ENCODE peak calls at places on chromosomes 6 and 20, in seven cellular contexts. M, Q, C, F, Z, L and J are unnamed samples.

GRCh38 chr6:34457747-34458462 is 8.0 kb upstream of the PACSIN1 start:
- DNase-seq in C (no peak), Z (no peak), F (no peak), M (no peak), Q (no peak), L (no peak), J (no peak)

GRCh38 chr6:109523478-109523877 is 40.5 kb upstream of the ZBTB24 start:
- DNase-seq in Z (no peak), L (no peak), C (peak), Q (no peak), M (peak), F (no peak), J (peak)

GRCh38 chr6:45843848-45844521 is 171.7 kb downstream of the CLIC5 start:
- DNase-seq in F (no peak), M (no peak), Z (no peak), C (peak), L (no peak), Q (no peak), J (no peak)

GRCh38 chr20:17014217-17014616 is 212.6 kb upstream of the PCSK2 start:
- DNase-seq in Z (no peak), Q (no peak), M (no peak), F (peak), C (no peak), L (no peak), J (no peak)

GRCh38 chr20:58716476-58717277 is 24.1 kb downstream of the NPEPL1 start:
- DNase-seq in Q (peak), M (no peak), C (no peak), L (peak), Z (no peak), F (peak), J (no peak)

GRCh38 chr6:149934249-149935156 is 7.3 kb upstream of the ULBP2 start:
- DNase-seq in Z (peak), M (peak), Q (peak), F (peak), L (peak), C (peak), J (peak)

GRCh38 chr6:1958257-1958656 is 287.1 kb downstream of the GMDS start:
- DNase-seq in Z (no peak), F (no peak), M (no peak), Q (no peak), C (no peak), L (no peak), J (no peak)

GRCh38 chr6:168370310-168370991 is 50.9 kb upstream of the DACT2 start:
- DNase-seq in F (peak), M (no peak), L (peak), Z (peak), C (peak), Q (peak), J (peak)

GRCh38 chr6:27604986-27605385 is 132.1 kb upstream of the ZNF184 start:
- DNase-seq in L (no peak), Z (no peak), M (peak), F (peak), C (no peak), Q (no peak), J (no peak)

GRCh38 chr6:164007881-164008280 is 593.4 kb downstream of the QKI start:
- DNase-seq in M (no peak), F (no peak), Z (no peak), L (no peak), C (no peak), Q (no peak), J (no peak)

GRCh38 chr20:50415516-50416268 is 94.5 kb upstream of the PTPN1 start:
- DNase-seq in M (peak), L (peak), Q (peak), Z (no peak), F (peak), C (peak), J (peak)

GRCh38 chr6:14910692-14911547 is 334.9 kb upstream of the JARID2 start:
- DNase-seq in Z (no peak), L (no peak), M (no peak), C (peak), Q (no peak), F (no peak), J (peak)

GRCh38 chr20:34302312-34302722 is 838 bp downstream of the AHCY start:
- DNase-seq in F (peak), Z (no peak), L (no peak), M (peak), C (peak), Q (no peak), J (peak)

GRCh38 chr6:121810346-121811032 is 375.0 kb downstream of the GJA1 start:
- DNase-seq in L (no peak), M (no peak), F (no peak), C (no peak), Z (no peak), Q (no peak), J (no peak)

GRCh38 chr6:39360378-39360777 is 37.9 kb upstream of the KCNK16 start:
- DNase-seq in Q (no peak), Z (no peak), M (no peak), C (no peak), F (no peak), L (no peak), J (no peak)

GRCh38 chr6:136582702-136583471 is 32.7 kb upstream of the MAP7 start:
- DNase-seq in M (peak), Q (no peak), C (peak), Z (no peak), F (no peak), L (no peak), J (peak)

GRCh38 chr6:41694815-41695536 is 40.4 kb downstream of the TFEB start:
- DNase-seq in L (no peak), F (no peak), Q (no peak), C (no peak), Z (no peak), M (peak), J (peak)

GRCh38 chr6:26032387-26033131 is 54.7 kb upstream of the HFE start:
- DNase-seq in Q (no peak), M (peak), C (peak), L (peak), Z (peak), F (peak), J (peak)

GRCh38 chr6:45631396-45631795 is 253.7 kb upstream of the SUPT3H start:
- DNase-seq in M (no peak), F (no peak), Q (no peak), Z (no peak), C (peak), L (no peak), J (no peak)

GRCh38 chr6:76230711-76231110 is 158.2 kb upstream of the IMPG1 start:
- DNase-seq in M (no peak), C (no peak), Z (no peak), Q (no peak), F (no peak), L (no peak), J (no peak)

GRCh38 chr6:55758156-55758942 is 117.0 kb downstream of the BMP5 start:
- DNase-seq in C (peak), F (no peak), L (no peak), Z (no peak), Q (no peak), M (peak), J (peak)

GRCh38 chr6:161407581-161407980 is 133.7 kb upstream of the AGPAT4 start:
- DNase-seq in M (peak), Z (no peak), F (peak), L (no peak), Q (no peak), C (peak), J (peak)

GRCh38 chr6:28537509-28538140 is 11.9 kb downstream of the GPX5 start:
- DNase-seq in Q (no peak), L (no peak), Z (peak), C (no peak), F (peak), M (peak), J (no peak)

GRCh38 chr6:138310294-138310693 is 67.4 kb upstream of the SMIM28 start:
- DNase-seq in F (no peak), L (no peak), M (no peak), Z (no peak), Q (no peak), C (no peak), J (peak)

GRCh38 chr6:131761061-131761761 is 46.6 kb upstream of the ENPP1 start:
- DNase-seq in F (no peak), Z (no peak), L (no peak), C (peak), Q (no peak), M (peak), J (peak)

GRCh38 chr20:44218441-44218840 is 7.9 kb upstream of the OSER1 start:
- DNase-seq in L (no peak), Q (no peak), F (no peak), Z (peak), C (no peak), M (no peak), J (no peak)

GRCh38 chr20:62922451-62922921 is 3.8 kb downstream of the DIDO1 start:
- DNase-seq in Q (no peak), L (no peak), M (no peak), C (no peak), Z (peak), F (no peak), J (no peak)

GRCh38 chr20:2859330-2860121 is 13.8 kb upstream of the PTPRA start:
- DNase-seq in L (no peak), Q (no peak), F (no peak), M (no peak), Z (no peak), C (peak), J (peak)

GRCh38 chr20:23019403-23019802 is 15.7 kb upstream of the SSTR4 start:
- DNase-seq in Q (no peak), F (no peak), Z (no peak), C (no peak), M (no peak), L (no peak), J (no peak)

GRCh38 chr6:74510878-74511277 is 695.0 kb downstream of the COL12A1 start:
- DNase-seq in Z (no peak), Q (no peak), M (peak), L (no peak), C (peak), F (no peak), J (peak)

DNA sequence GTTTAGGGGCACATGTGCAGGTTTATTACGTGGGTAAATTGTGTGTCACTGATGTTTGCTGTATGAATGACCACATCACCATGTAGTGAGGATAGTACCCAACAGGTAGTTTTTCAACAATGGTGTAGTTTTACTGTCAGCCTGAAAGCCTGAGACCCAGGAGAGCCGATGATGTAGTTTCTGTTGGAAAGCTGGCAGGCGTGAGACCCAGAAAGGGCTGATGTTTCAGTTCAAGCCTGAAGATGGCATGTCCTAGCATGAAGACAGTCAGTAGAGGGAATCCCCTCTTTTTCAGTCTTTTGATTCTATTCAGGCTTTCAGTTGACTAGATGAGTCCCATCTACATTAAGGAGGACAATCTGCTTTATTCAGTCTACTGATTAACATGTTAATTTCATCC is 96.7 kb downstream of the KLHL32 start:
- DNase-seq in F (no peak), Q (no peak), M (no peak), L (no peak), C (no peak), Z (no peak), J (no peak)
- TF ChIP-seq CTCF in F (no peak), Q (no peak), M (no peak), L (no peak), C (no peak), Z (no peak), J (no peak)

GRCh38 chr6:44476849-44477248 is 89.3 kb downstream of the CDC5L start:
- DNase-seq in L (no peak), Q (no peak), M (no peak), Z (no peak), F (no peak), C (no peak), J (no peak)

GRCh38 chr6:44475779-44476434 is 88.4 kb downstream of the CDC5L start:
- DNase-seq in Z (peak), Q (peak), C (peak), L (peak), M (peak), F (peak), J (peak)

GRCh38 chr6:44474643-44475042 is 87.1 kb downstream of the CDC5L start:
- DNase-seq in M (no peak), F (no peak), C (no peak), L (no peak), Q (no peak), Z (no peak), J (no peak)

GRCh38 chr6:44473870-44474631 is 86.5 kb downstream of the CDC5L start:
- DNase-seq in F (no peak), Z (no peak), L (no peak), C (no peak), M (no peak), Q (no peak), J (no peak)

DNA sequence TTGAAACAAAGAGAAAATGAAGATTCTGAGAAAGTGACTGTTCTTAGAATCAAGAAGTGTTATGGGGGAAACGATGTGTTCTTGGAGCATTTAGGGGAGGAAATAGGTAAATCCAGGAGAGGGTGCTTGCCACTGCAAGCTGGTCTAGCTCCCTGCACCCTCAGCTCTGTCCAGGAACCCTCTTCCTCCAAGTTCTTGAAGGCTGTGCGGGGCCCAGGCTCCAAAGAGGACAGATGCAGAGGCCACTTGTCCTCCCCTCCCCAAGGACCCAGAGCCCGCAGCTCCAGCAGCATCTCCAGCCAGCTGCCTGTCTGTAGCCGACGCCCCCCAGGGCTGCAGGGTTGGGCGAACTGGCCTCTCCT is 87.9 kb downstream of the CDC5L start:
- DNase-seq in Z (no peak), L (no peak), C (no peak), M (no peak), Q (no peak), F (no peak), J (no peak)
- H3K4me3 ChIP-seq in Z (no peak), L (no peak), C (no peak), M (no peak), Q (no peak), F (no peak), J (no peak)

GRCh38 chr6:69729870-69730449 is 66.8 kb downstream of the LMBRD1 start:
- DNase-seq in Q (no peak), C (peak), Z (no peak), M (no peak), F (no peak), L (no peak), J (peak)

GRCh38 chr6:69735029-69735428 is 61.8 kb downstream of the LMBRD1 start:
- DNase-seq in Q (no peak), M (no peak), L (no peak), C (no peak), Z (no peak), F (no peak), J (no peak)

GRCh38 chr6:69732045-69732444 is 64.8 kb downstream of the LMBRD1 start:
- DNase-seq in C (peak), Q (no peak), L (no peak), M (no peak), Z (no peak), F (no peak), J (no peak)

DNA sequence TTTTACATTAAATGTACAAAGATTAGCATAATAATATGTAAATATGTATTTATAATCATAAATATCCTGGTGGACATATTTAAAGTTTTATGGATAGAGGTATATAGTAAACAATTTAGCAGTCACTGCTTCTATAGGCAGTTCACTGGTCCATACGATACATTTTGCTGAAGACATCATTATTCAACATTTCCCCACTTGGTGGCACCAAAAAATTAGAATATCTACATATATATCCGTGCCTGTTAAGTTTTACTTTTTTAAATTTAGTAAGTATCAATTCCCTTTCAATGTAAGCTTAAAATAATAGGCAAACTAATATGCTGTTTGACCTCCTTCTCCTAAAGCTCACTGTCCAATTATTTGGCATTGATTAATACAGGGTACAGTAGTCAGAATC is 64.2 kb downstream of the LMBRD1 start:
- DNase-seq in L (no peak), Z (no peak), F (no peak), C (peak), Q (no peak), M (no peak), J (peak)
- TF ChIP-seq CTCF in L (no peak), Z (peak), F (peak), C (peak), Q (no peak), M (peak), J (peak)

GRCh38 chr6:155221086-155221485 is 42.7 kb upstream of the CLDN20 start:
- DNase-seq in M (no peak), C (no peak), Z (no peak), F (no peak), L (no peak), Q (no peak), J (no peak)

GRCh38 chr6:155227076-155227475 is 36.7 kb upstream of the CLDN20 start:
- DNase-seq in Z (no peak), M (no peak), L (no peak), Q (no peak), C (no peak), F (peak), J (no peak)

GRCh38 chr6:155224618-155225017 is 39.2 kb upstream of the CLDN20 start:
- DNase-seq in L (no peak), Z (no peak), F (no peak), M (no peak), C (peak), Q (no peak), J (peak)

GRCh38 chr6:155219858-155220301 is 43.9 kb upstream of the CLDN20 start:
- DNase-seq in Z (no peak), F (no peak), L (no peak), Q (no peak), M (no peak), C (no peak), J (no peak)

DNA sequence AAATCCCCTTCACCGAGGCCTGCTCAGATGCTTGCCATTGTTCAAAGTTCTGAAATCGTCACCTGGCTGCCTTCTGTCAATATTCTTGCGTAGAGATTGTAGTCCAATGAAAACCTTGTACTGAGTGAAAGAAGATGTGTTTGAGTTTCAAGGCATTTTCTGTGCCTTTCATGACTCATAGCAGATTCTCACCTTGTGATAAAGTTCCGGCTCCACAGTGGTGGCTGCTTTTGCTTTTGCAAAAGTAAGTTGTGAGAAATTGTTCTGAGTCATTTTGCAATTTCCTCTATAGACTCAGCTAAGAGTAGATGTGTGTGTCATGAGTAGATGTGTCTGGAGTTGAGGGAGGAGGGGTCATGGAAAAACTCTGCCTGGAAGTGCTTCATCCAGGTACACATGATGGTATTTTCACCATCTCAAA is 39.8 kb upstream of the CLDN20 start:
- DNase-seq in F (no peak), Q (no peak), C (peak), M (peak), Z (no peak), L (no peak), J (peak)
- H3K4me3 ChIP-seq in F (no peak), Q (no peak), C (no peak), M (no peak), Z (no peak), L (no peak), J (no peak)

DNA sequence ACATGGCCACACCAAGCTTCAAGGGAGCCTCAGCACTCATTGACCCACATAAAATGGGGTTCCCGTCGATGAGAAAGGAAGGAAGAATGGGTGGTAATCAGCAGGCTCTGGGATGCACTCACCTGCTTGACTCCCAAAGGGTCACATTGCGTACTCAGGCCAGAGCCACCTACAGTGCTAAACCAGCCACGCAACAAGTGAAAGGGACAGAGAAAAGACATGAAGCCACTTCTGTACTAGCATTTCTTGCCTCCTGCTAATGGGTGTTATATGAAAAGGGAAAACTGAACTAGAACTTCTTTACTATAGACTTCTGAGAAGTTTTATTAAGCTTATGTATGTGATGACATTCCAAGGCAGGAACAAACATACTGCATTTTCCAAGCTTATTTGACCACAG is 95.9 kb upstream of the GCM1 start:
- DNase-seq in Z (no peak), M (no peak), L (no peak), F (no peak), Q (no peak), C (no peak), J (no peak)
- TF ChIP-seq CTCF in Z (no peak), M (no peak), L (no peak), F (no peak), Q (no peak), C (no peak), J (no peak)

DNA sequence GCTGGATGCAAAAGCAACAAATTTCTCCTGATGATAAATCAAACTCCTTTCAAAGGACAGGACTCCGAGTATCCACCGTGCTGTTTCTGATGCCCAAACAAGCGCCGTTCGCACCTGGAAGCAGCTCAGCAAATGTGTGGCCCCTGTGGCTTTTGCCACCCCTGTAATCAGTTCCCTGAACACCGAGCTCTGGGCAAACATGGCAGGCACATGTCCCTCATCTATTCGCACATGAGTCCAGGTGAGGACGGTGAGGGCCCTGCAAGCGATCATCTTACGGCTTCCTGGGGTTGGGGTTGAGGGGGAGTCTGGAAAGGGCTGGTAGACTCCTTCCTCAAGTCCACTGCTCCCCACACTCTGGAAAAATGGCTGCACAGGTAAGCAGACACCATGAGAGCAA is 23.7 kb downstream of the RNASET2 start:
- DNase-seq in Z (no peak), M (no peak), Q (no peak), C (no peak), L (no peak), F (no peak), J (no peak)
- H3K4me3 ChIP-seq in Z (no peak), M (no peak), Q (no peak), C (no peak), L (no peak), F (no peak), J (no peak)

GRCh38 chr20:6074145-6074561 is 20.3 kb upstream of the LRRN4 start:
- DNase-seq in Z (no peak), L (no peak), Q (no peak), C (peak), F (peak), M (no peak), J (peak)
- TF ChIP-seq CTCF in Z (no peak), L (no peak), Q (no peak), C (peak), F (peak), M (peak), J (peak)